ENCODE peak calls at places on chromosomes 1 and 21, in eight cellular contexts. One of them, this sample, is unnamed.
A peak's percentile ranks its signal among the peaks of the same experiment; 100 is the strongest.

GRCh38 chr1:167237000-167237399 is 16.3 kb downstream of the POU2F1 start:
- DNase-seq in stimulated activated CD8-positive, alpha-beta memory T cell treated with anti-CD3 and anti-CD28 coated beads, Interleukin-7, amount 100 ng/mL, for 1 hour: no peak
- DNase-seq in GOT3: no peak
- DNase-seq in nephron progenitor cell: no peak
- DNase-seq in mesendoderm: no peak
- DNase-seq in gastrocnemius medialis: no peak
- DNase-seq in activated CD4-positive, CD25-positive, alpha-beta regulatory T cell treated with anti-CD3 and anti-CD28 coated beads, Interleukin-2, amount 50 U/mL, for 16 hours: no peak
- DNase-seq in activated T-helper 1 cell treated with anti-CD3 and anti-CD28 coated beads, Interleukin-2, amount 50 U/mL, for 16 hours: no peak
- DNase-seq in this sample: no peak

GRCh38 chr21:17455451-17455850 is 57.4 kb upstream of the CXADR start:
- DNase-seq in stimulated activated CD8-positive, alpha-beta memory T cell treated with anti-CD3 and anti-CD28 coated beads, Interleukin-7, amount 100 ng/mL, for 1 hour: no peak
- DNase-seq in GOT3: no peak
- DNase-seq in nephron progenitor cell: no peak
- DNase-seq in mesendoderm: no peak
- DNase-seq in gastrocnemius medialis: no peak
- DNase-seq in activated CD4-positive, CD25-positive, alpha-beta regulatory T cell treated with anti-CD3 and anti-CD28 coated beads, Interleukin-2, amount 50 U/mL, for 16 hours: no peak
- DNase-seq in activated T-helper 1 cell treated with anti-CD3 and anti-CD28 coated beads, Interleukin-2, amount 50 U/mL, for 16 hours: no peak
- DNase-seq in this sample: no peak

GRCh38 chr21:43372663-43373386 is 54.1 kb downstream of the SIK1 start:
- DNase-seq in stimulated activated CD8-positive, alpha-beta memory T cell treated with anti-CD3 and anti-CD28 coated beads, Interleukin-7, amount 100 ng/mL, for 1 hour: no peak
- DNase-seq in GOT3: no peak
- DNase-seq in nephron progenitor cell: no peak
- DNase-seq in mesendoderm: no peak
- DNase-seq in gastrocnemius medialis: peak; percentile 52
- DNase-seq in activated CD4-positive, CD25-positive, alpha-beta regulatory T cell treated with anti-CD3 and anti-CD28 coated beads, Interleukin-2, amount 50 U/mL, for 16 hours: no peak
- DNase-seq in activated T-helper 1 cell treated with anti-CD3 and anti-CD28 coated beads, Interleukin-2, amount 50 U/mL, for 16 hours: no peak
- DNase-seq in this sample: no peak

GRCh38 chr1:154434346-154435075 is 29.4 kb downstream of the IL6R start:
- DNase-seq in stimulated activated CD8-positive, alpha-beta memory T cell treated with anti-CD3 and anti-CD28 coated beads, Interleukin-7, amount 100 ng/mL, for 1 hour: no peak
- DNase-seq in GOT3: no peak
- DNase-seq in nephron progenitor cell: no peak
- DNase-seq in mesendoderm: no peak
- DNase-seq in gastrocnemius medialis: peak; percentile 73
- DNase-seq in activated CD4-positive, CD25-positive, alpha-beta regulatory T cell treated with anti-CD3 and anti-CD28 coated beads, Interleukin-2, amount 50 U/mL, for 16 hours: no peak
- DNase-seq in activated T-helper 1 cell treated with anti-CD3 and anti-CD28 coated beads, Interleukin-2, amount 50 U/mL, for 16 hours: no peak
- DNase-seq in this sample: no peak

GRCh38 chr21:38244885-38245869 is 11.6 kb upstream of the KCNJ15 start:
- DNase-seq in stimulated activated CD8-positive, alpha-beta memory T cell treated with anti-CD3 and anti-CD28 coated beads, Interleukin-7, amount 100 ng/mL, for 1 hour: peak; percentile 16
- DNase-seq in GOT3: peak; percentile 43
- DNase-seq in nephron progenitor cell: no peak
- DNase-seq in mesendoderm: no peak
- DNase-seq in gastrocnemius medialis: no peak
- DNase-seq in activated CD4-positive, CD25-positive, alpha-beta regulatory T cell treated with anti-CD3 and anti-CD28 coated beads, Interleukin-2, amount 50 U/mL, for 16 hours: peak; percentile 4
- DNase-seq in activated T-helper 1 cell treated with anti-CD3 and anti-CD28 coated beads, Interleukin-2, amount 50 U/mL, for 16 hours: peak; percentile 17
- DNase-seq in this sample: peak; percentile 77

GRCh38 chr1:243428084-243428483 is 172.2 kb downstream of the SDCCAG8 start:
- DNase-seq in stimulated activated CD8-positive, alpha-beta memory T cell treated with anti-CD3 and anti-CD28 coated beads, Interleukin-7, amount 100 ng/mL, for 1 hour: no peak
- DNase-seq in GOT3: no peak
- DNase-seq in nephron progenitor cell: no peak
- DNase-seq in mesendoderm: no peak
- DNase-seq in gastrocnemius medialis: no peak
- DNase-seq in activated CD4-positive, CD25-positive, alpha-beta regulatory T cell treated with anti-CD3 and anti-CD28 coated beads, Interleukin-2, amount 50 U/mL, for 16 hours: no peak
- DNase-seq in activated T-helper 1 cell treated with anti-CD3 and anti-CD28 coated beads, Interleukin-2, amount 50 U/mL, for 16 hours: no peak
- DNase-seq in this sample: no peak

GRCh38 chr1:200162861-200163260 is 135.4 kb downstream of the NR5A2 start:
- DNase-seq in stimulated activated CD8-positive, alpha-beta memory T cell treated with anti-CD3 and anti-CD28 coated beads, Interleukin-7, amount 100 ng/mL, for 1 hour: no peak
- DNase-seq in GOT3: no peak
- DNase-seq in nephron progenitor cell: no peak
- DNase-seq in mesendoderm: no peak
- DNase-seq in gastrocnemius medialis: no peak
- DNase-seq in activated CD4-positive, CD25-positive, alpha-beta regulatory T cell treated with anti-CD3 and anti-CD28 coated beads, Interleukin-2, amount 50 U/mL, for 16 hours: no peak
- DNase-seq in activated T-helper 1 cell treated with anti-CD3 and anti-CD28 coated beads, Interleukin-2, amount 50 U/mL, for 16 hours: no peak
- DNase-seq in this sample: no peak

GRCh38 chr1:226649780-226650179 is 89.3 kb downstream of the ITPKB start:
- DNase-seq in stimulated activated CD8-positive, alpha-beta memory T cell treated with anti-CD3 and anti-CD28 coated beads, Interleukin-7, amount 100 ng/mL, for 1 hour: no peak
- DNase-seq in GOT3: no peak
- DNase-seq in nephron progenitor cell: no peak
- DNase-seq in mesendoderm: peak; percentile 74
- DNase-seq in gastrocnemius medialis: no peak
- DNase-seq in activated CD4-positive, CD25-positive, alpha-beta regulatory T cell treated with anti-CD3 and anti-CD28 coated beads, Interleukin-2, amount 50 U/mL, for 16 hours: no peak
- DNase-seq in activated T-helper 1 cell treated with anti-CD3 and anti-CD28 coated beads, Interleukin-2, amount 50 U/mL, for 16 hours: no peak
- DNase-seq in this sample: no peak

GRCh38 chr1:117663156-117663902 is 57.5 kb downstream of the TENT5C start:
- DNase-seq in stimulated activated CD8-positive, alpha-beta memory T cell treated with anti-CD3 and anti-CD28 coated beads, Interleukin-7, amount 100 ng/mL, for 1 hour: no peak
- DNase-seq in GOT3: no peak
- DNase-seq in nephron progenitor cell: no peak
- DNase-seq in mesendoderm: no peak
- DNase-seq in gastrocnemius medialis: no peak
- DNase-seq in activated CD4-positive, CD25-positive, alpha-beta regulatory T cell treated with anti-CD3 and anti-CD28 coated beads, Interleukin-2, amount 50 U/mL, for 16 hours: no peak
- DNase-seq in activated T-helper 1 cell treated with anti-CD3 and anti-CD28 coated beads, Interleukin-2, amount 50 U/mL, for 16 hours: no peak
- DNase-seq in this sample: no peak

GRCh38 chr1:107877749-107878148 is 87.2 kb downstream of the VAV3 start:
- DNase-seq in stimulated activated CD8-positive, alpha-beta memory T cell treated with anti-CD3 and anti-CD28 coated beads, Interleukin-7, amount 100 ng/mL, for 1 hour: no peak
- DNase-seq in GOT3: no peak
- DNase-seq in nephron progenitor cell: no peak
- DNase-seq in mesendoderm: no peak
- DNase-seq in gastrocnemius medialis: no peak
- DNase-seq in activated CD4-positive, CD25-positive, alpha-beta regulatory T cell treated with anti-CD3 and anti-CD28 coated beads, Interleukin-2, amount 50 U/mL, for 16 hours: no peak
- DNase-seq in activated T-helper 1 cell treated with anti-CD3 and anti-CD28 coated beads, Interleukin-2, amount 50 U/mL, for 16 hours: no peak
- DNase-seq in this sample: no peak